ENCODE peak calls at places on chromosomes 2 and 18, in ten cellular contexts. N is brain pericyte, Y is colonic mucosa, Q is amniotic epithelial cell, R is H1, U is cardiac fibroblast, W is T-helper 1 cell, V is left ventricle myocardium superior, F is HT1080, H is sigmoid colon. X is an unnamed sample.

GRCh38 chr2:159150208-159150607 is 136.3 kb downstream of the WDSUB1 start:
- DNase-seq in N (no peak), U (no peak), F (no peak), Y (no peak), W (no peak), R (no peak), H (no peak), V (no peak), Q (peak), X (no peak)

GRCh38 chr2:203510941-203511305 is 24.2 kb downstream of the RAPH1 start:
- DNase-seq in N (no peak), H (no peak), W (no peak), R (no peak), V (no peak), Q (no peak), Y (peak), F (no peak), U (peak), X (no peak)

GRCh38 chr2:236571161-236571560 is 1.5 kb downstream of the ACKR3 start:
- DNase-seq in Q (no peak), F (no peak), R (no peak), Y (no peak), H (peak), W (no peak), V (no peak), N (no peak), U (no peak), X (no peak)

GRCh38 chr2:176281267-176281666 is 12.0 kb downstream of the MTX2 start:
- DNase-seq in N (no peak), H (no peak), Q (no peak), Y (no peak), V (no peak), F (peak), R (no peak), W (no peak), U (no peak), X (no peak)

GRCh38 chr18:8948471-8949149 is 153.9 kb upstream of the NDUFV2 start:
- DNase-seq in V (no peak), W (no peak), Y (no peak), H (no peak), R (no peak), U (peak), N (no peak), F (peak), Q (peak), X (no peak)

GRCh38 chr2:235514627-235515363 is 21.0 kb downstream of the AGAP1 start:
- DNase-seq in U (no peak), Q (no peak), H (no peak), Y (peak), N (no peak), W (no peak), F (no peak), R (no peak), V (no peak), X (no peak)

GRCh38 chr2:191625016-191625415 is 52.9 kb upstream of the NABP1 start:
- DNase-seq in Q (peak), V (no peak), N (no peak), W (peak), H (no peak), Y (no peak), U (peak), R (no peak), F (peak), X (no peak)

GRCh38 chr18:45916302-45916701 is 50.8 kb downstream of the EPG5 start:
- DNase-seq in R (no peak), W (no peak), U (no peak), N (no peak), F (no peak), Q (no peak), H (no peak), Y (no peak), V (no peak), X (no peak)

GRCh38 chr2:232877940-232878511 is 8.0 kb downstream of the SNORC start:
- DNase-seq in Y (no peak), R (no peak), V (no peak), F (no peak), U (no peak), W (no peak), N (no peak), Q (no peak), H (peak), X (no peak)

GRCh38 chr2:238524584-238524983 is 97.9 kb downstream of the ASB1 start:
- DNase-seq in F (no peak), H (no peak), N (no peak), Q (no peak), W (no peak), V (no peak), R (no peak), Y (no peak), U (no peak), X (no peak)

GRCh38 chr18:45359275-45360009 is 255.8 kb upstream of the SLC14A2 start:
- DNase-seq in Q (no peak), W (no peak), Y (peak), V (no peak), N (no peak), F (no peak), H (no peak), U (no peak), R (no peak), X (no peak)

GRCh38 chr2:120574620-120575019 is 161.0 kb upstream of the GLI2 start:
- DNase-seq in U (no peak), N (no peak), F (no peak), Y (no peak), W (no peak), V (no peak), Q (no peak), H (no peak), R (no peak), X (no peak)

GRCh38 chr18:46596119-46596518 is 60.9 kb downstream of the LOXHD1 start:
- DNase-seq in R (no peak), Q (no peak), F (peak), U (no peak), N (no peak), W (no peak), V (no peak), H (no peak), Y (no peak), X (no peak)

GRCh38 chr18:31064130-31064529 is 21.6 kb upstream of the DSC3 start:
- DNase-seq in V (no peak), R (no peak), W (no peak), F (no peak), H (no peak), Y (no peak), U (no peak), Q (peak), N (no peak), X (no peak)

GRCh38 chr2:105390454-105390853 is 8.4 kb downstream of the FHL2 start:
- DNase-seq in N (no peak), V (no peak), W (no peak), F (no peak), Q (peak), U (no peak), R (no peak), Y (no peak), H (no peak), X (no peak)

GRCh38 chr2:109660046-109660860 is 46.1 kb downstream of the SOWAHC start:
- DNase-seq in Q (peak), Y (no peak), H (no peak), W (no peak), U (no peak), R (no peak), F (no peak), N (no peak), V (no peak), X (no peak)

GRCh38 chr2:114068438-114068837 is 178.5 kb downstream of the ACTR3 start:
- DNase-seq in F (peak), V (no peak), Y (no peak), W (no peak), Q (no peak), N (no peak), H (no peak), U (no peak), R (no peak), X (peak)

GRCh38 chr2:68436270-68436669 is 30.8 kb downstream of the FBXO48 start:
- DNase-seq in U (no peak), Q (peak), V (no peak), R (no peak), N (no peak), W (no peak), H (no peak), F (no peak), Y (no peak), X (no peak)

GRCh38 chr18:58796205-58796604 is 68.5 kb upstream of the ZNF532 start:
- DNase-seq in N (no peak), V (no peak), F (no peak), R (no peak), Y (no peak), W (no peak), U (no peak), H (no peak), Q (no peak), X (no peak)

GRCh38 chr2:67400560-67401464 is 3.7 kb downstream of the ETAA1 start:
- DNase-seq in R (no peak), N (no peak), H (no peak), Q (peak), Y (no peak), F (peak), V (no peak), U (peak), W (no peak), X (no peak)

GRCh38 chr2:236503583-236503982 is 66.0 kb upstream of the ACKR3 start:
- DNase-seq in V (peak), F (no peak), N (no peak), Q (no peak), R (no peak), Y (no peak), H (no peak), W (no peak), U (no peak), X (no peak)

GRCh38 chr18:26771524-26771923 is 94.0 kb downstream of the AQP4 start:
- DNase-seq in R (no peak), W (no peak), Q (no peak), N (no peak), U (peak), F (no peak), H (no peak), V (no peak), Y (no peak), X (peak)

GRCh38 chr18:808086-808485 is 4.0 kb downstream of the YES1 start:
- DNase-seq in W (no peak), H (no peak), F (no peak), U (peak), N (no peak), Y (no peak), V (no peak), R (no peak), Q (no peak), X (no peak)

GRCh38 chr2:11585071-11585470 is 51.2 kb downstream of the GREB1 start:
- DNase-seq in V (no peak), W (no peak), F (no peak), Y (no peak), Q (no peak), H (peak), N (no peak), R (no peak), U (no peak), X (no peak)

GRCh38 chr2:54559593-54560145 is 103.5 kb downstream of the SPTBN1 start:
- DNase-seq in Y (no peak), V (no peak), R (no peak), N (no peak), W (no peak), H (peak), F (peak), Q (peak), U (peak), X (peak)